ENCODE peak calls at places on chromosomes 11 and 22, in six cellular contexts. C is tibial nerve, V is ovary, J is breast epithelium, F is uterus, R is adrenal gland. T is an unnamed sample.

GRCh38 chr11:76543006-76543703 is 98.3 kb downstream of the EMSY start:
- DNase-seq in R (no peak), V (no peak), F (no peak), J (no peak), C (no peak), T (no peak)

GRCh38 chr11:28520291-28520690 is 412.1 kb downstream of the METTL15 start:
- DNase-seq in J (no peak), R (no peak), C (no peak), F (no peak), V (no peak), T (no peak)

GRCh38 chr11:108958446-108959123 is 293.7 kb downstream of the DDX10 start:
- DNase-seq in V (no peak), R (peak; percentile 41), C (no peak), J (no peak), F (no peak), T (no peak)

GRCh38 chr11:114164546-114164945 is 105.0 kb downstream of the ZBTB16 start:
- DNase-seq in F (no peak), J (no peak), R (no peak), C (no peak), V (no peak), T (no peak)

GRCh38 chr11:110859998-110860397 is 147.8 kb upstream of the ARHGAP20 start:
- DNase-seq in F (no peak), J (no peak), R (no peak), V (no peak), C (no peak), T (no peak)

GRCh38 chr11:119403021-119403420 is 20.0 kb downstream of the THY1 start:
- DNase-seq in F (no peak), C (no peak), V (no peak), R (no peak), J (no peak), T (no peak)

GRCh38 chr11:95732930-95733602 is 56.5 kb downstream of the FAM76B start:
- DNase-seq in C (no peak), J (no peak), F (no peak), R (no peak), V (no peak), T (no peak)

GRCh38 chr11:82782825-82783374 is 49.2 kb upstream of the FAM181B start:
- DNase-seq in J (no peak), R (no peak), C (no peak), V (no peak), F (no peak), T (no peak)

GRCh38 chr11:36016263-36016662 is 72.4 kb downstream of the LDLRAD3 start:
- DNase-seq in C (no peak), J (no peak), R (no peak), F (no peak), V (no peak), T (no peak)

GRCh38 chr11:26944866-26945664 is 48.8 kb upstream of the FIBIN start:
- DNase-seq in F (no peak), V (no peak), J (no peak), C (no peak), R (no peak), T (no peak)

GRCh38 chr22:47736166-47737034 is 974.0 kb downstream of the TBC1D22A start:
- DNase-seq in J (no peak), F (no peak), C (no peak), V (no peak), R (no peak), T (no peak)

GRCh38 chr11:44506375-44507016 is 59.0 kb upstream of the CD82 start:
- DNase-seq in J (no peak), V (no peak), F (no peak), R (no peak), C (no peak), T (no peak)

GRCh38 chr11:64998141-64998540 is 1.4 kb upstream of the BATF2 start:
- DNase-seq in V (no peak), C (no peak), R (no peak), F (no peak), J (no peak), T (no peak)

GRCh38 chr11:76686261-76687079 is 15.9 kb upstream of the LRRC32 start:
- DNase-seq in V (no peak), R (no peak), F (no peak), J (no peak), C (no peak), T (no peak)

GRCh38 chr22:36369922-36370781 is 17.6 kb downstream of the MYH9 start:
- DNase-seq in C (no peak), R (peak; percentile 74), V (peak; percentile 49), J (peak; percentile 73), F (peak; percentile 74), T (no peak)

GRCh38 chr11:74592063-74592440 is 330 bp upstream of the POLD3 start:
- DNase-seq in F (no peak), V (no peak), C (no peak), J (no peak), R (no peak), T (no peak)

GRCh38 chr22:31289335-31289734 is 3.0 kb downstream of the PIK3IP1 start:
- DNase-seq in V (no peak), R (no peak), C (no peak), J (no peak), F (no peak), T (no peak)

GRCh38 chr22:26479043-26479791 is 4.4 kb downstream of the HPS4 start:
- DNase-seq in V (no peak), F (no peak), C (no peak), R (no peak), J (no peak), T (no peak)

GRCh38 chr11:101912823-101913284 is 2.0 kb upstream of the CEP126 start:
- DNase-seq in F (no peak), J (no peak), C (no peak), R (no peak), V (no peak), T (no peak)

GRCh38 chr22:30868663-30869385 is 99.8 kb downstream of the MORC2 start:
- DNase-seq in C (no peak), F (no peak), R (peak; percentile 37), V (no peak), J (no peak), T (no peak)

GRCh38 chr11:77699425-77699824 is 61.8 kb upstream of the CLNS1A start:
- DNase-seq in V (no peak), R (no peak), J (no peak), F (no peak), C (no peak), T (no peak)

GRCh38 chr11:73945396-73945795 is 5.4 kb upstream of the DNAJB13 start:
- DNase-seq in C (no peak), V (no peak), F (no peak), R (no peak), J (no peak), T (no peak)

GRCh38 chr22:48336339-48337060 is 1491.2 kb downstream of the BRD1 start:
- DNase-seq in C (no peak), J (no peak), V (no peak), F (no peak), R (no peak), T (no peak)

GRCh38 chr22:21599053-21599893 is 30.5 kb downstream of the YDJC start:
- DNase-seq in V (no peak), R (no peak), C (no peak), J (no peak), F (no peak), T (no peak)

GRCh38 chr11:117094776-117095175 is 3.5 kb downstream of the SIK3 start:
- DNase-seq in R (no peak), V (no peak), C (no peak), F (no peak), J (peak; percentile 50), T (no peak)

GRCh38 chr11:117095301-117096139 is 2.7 kb downstream of the SIK3 start:
- DNase-seq in C (no peak), F (no peak), J (no peak), V (no peak), R (no peak), T (no peak)

GRCh38 chr11:117096973-117097566 is 1.2 kb downstream of the SIK3 start:
- DNase-seq in R (no peak), J (no peak), F (no peak), V (no peak), C (no peak), T (no peak)

GRCh38 chr11:117097567-117098268 is 510 bp downstream of the SIK3 start:
- DNase-seq in V (peak; percentile 49), J (peak; percentile 45), R (peak; percentile 46), F (no peak), C (peak; percentile 42), T (no peak)

GRCh38 chr11:117096140-117096972 is 1.9 kb downstream of the SIK3 start:
- DNase-seq in F (no peak), C (no peak), R (no peak), V (no peak), J (no peak), T (no peak)
- TF ChIP-seq POLR2A in F (no peak), C (no peak), R (no peak), V (no peak), J (no peak), T (no peak)

GRCh38 chr11:72233773-72234513 is 9.4 kb downstream of the INPPL1 start:
- DNase-seq in V (no peak), R (no peak), C (no peak), F (no peak), J (no peak), T (no peak)

GRCh38 chr11:72234514-72234830 is 9.5 kb downstream of the PHOX2A start:
- DNase-seq in C (no peak), V (no peak), F (no peak), R (no peak), J (peak; percentile 11), T (peak; percentile 70)

GRCh38 chr11:72236083-72236697 is 7.8 kb downstream of the PHOX2A start:
- DNase-seq in R (no peak), J (peak; percentile 9), F (no peak), C (no peak), V (no peak), T (no peak)

GRCh38 chr11:72235351-72236057 is 8.5 kb downstream of the PHOX2A start:
- DNase-seq in C (no peak), F (no peak), R (no peak), V (no peak), J (no peak), T (no peak)

GRCh38 chr11:72234920-72235319 is 9.1 kb downstream of the PHOX2A start:
- DNase-seq in V (no peak), F (no peak), C (no peak), J (peak; percentile 8), R (no peak), T (no peak)
- TF ChIP-seq POLR2A in V (peak; percentile 7), F (no peak), C (no peak), J (no peak), R (no peak), T (no peak)

GRCh38 chr11:832529-833113 is at the start of gene CD151:
- DNase-seq in C (no peak), R (peak; percentile 65), V (no peak), F (no peak), J (no peak), T (no peak)
- TF ChIP-seq POLR2A in C (no peak), R (peak; percentile 24), V (no peak), F (no peak), J (no peak), T (no peak)

DNA sequence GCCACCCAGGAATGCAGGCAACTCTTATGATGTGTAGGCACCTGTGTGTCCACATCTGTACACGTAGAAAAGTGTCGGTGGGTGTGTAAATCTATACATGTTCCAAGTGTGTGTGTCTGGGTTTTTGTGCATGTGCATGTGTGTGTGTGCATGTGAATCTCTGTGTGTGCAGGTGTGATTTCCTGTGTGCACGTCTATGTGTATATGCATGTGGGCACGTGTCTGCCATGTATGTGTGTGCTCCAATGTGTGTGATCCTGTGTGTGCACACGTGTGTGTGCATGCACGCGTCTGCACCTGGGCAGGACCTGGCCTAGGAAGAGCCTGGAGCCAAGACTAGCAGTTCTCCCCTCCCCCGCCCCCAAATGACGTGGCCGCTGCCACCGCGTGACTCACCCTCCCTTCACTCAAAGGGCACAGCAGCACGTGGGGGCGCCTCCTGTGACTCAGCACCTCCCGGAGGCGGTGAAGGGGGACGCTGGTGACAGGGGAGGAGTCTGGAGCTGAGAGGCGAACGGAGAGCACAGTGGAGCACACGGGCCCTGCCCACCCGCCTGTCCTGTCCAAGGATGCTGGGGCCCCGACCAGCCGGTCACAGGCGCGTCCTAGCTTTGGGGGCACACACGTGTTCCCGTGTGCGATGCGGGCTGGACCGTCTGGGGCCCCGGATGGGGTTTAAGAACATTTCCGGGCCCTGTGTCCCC is 10.1 kb downstream of the PIM3 start:
- DNase-seq in R (peak; percentile 99), J (peak; percentile 97), C (peak; percentile 88), V (peak; percentile 92), F (peak; percentile 96), T (no peak)
- TF ChIP-seq POLR2A in R (peak; percentile 98), J (peak; percentile 90), C (peak; percentile 87), V (peak; percentile 73), F (peak; percentile 73), T (no peak)

T was measured in vagina.